ENCODE peak calls at places on chromosomes 11 and 22, in ten cellular contexts. X is mammary epithelial cell; G is CD8-positive, alpha-beta memory T cell; K is neural progenitor cell; C is GM23248; I is adrenal gland; V is right atrium auricular region; P is esophagus squamous epithelium; J is A549; Q is psoas muscle. R is an unnamed sample.

GRCh38 chr11:10329935-10330334 is 25.1 kb downstream of the ADM start:
- DNase-seq in K (no peak), X (peak; percentile 85), Q (no peak), P (no peak), I (no peak), J (no peak), V (no peak), G (no peak), C (peak; percentile 92), R (no peak)

GRCh38 chr22:50041361-50042065 is 16.6 kb downstream of the TTLL8 start:
- DNase-seq in I (no peak), P (no peak), X (no peak), K (no peak), J (no peak), C (no peak), G (no peak), Q (no peak), V (no peak), R (no peak)

GRCh38 chr11:20000393-20001134 is 159.7 kb downstream of the DBX1 start:
- DNase-seq in C (no peak), Q (no peak), K (peak; percentile 91), J (no peak), P (no peak), X (no peak), V (no peak), I (no peak), G (no peak), R (no peak)

GRCh38 chr11:73951797-73952196 is 971 bp downstream of the DNAJB13 start:
- DNase-seq in I (no peak), P (no peak), V (no peak), J (no peak), Q (no peak), C (no peak), G (no peak), X (no peak), K (no peak), R (no peak)

GRCh38 chr11:45110562-45110961 is 35.9 kb upstream of the PRDM11 start:
- DNase-seq in V (no peak), G (no peak), I (peak; percentile 52), P (no peak), J (peak; percentile 70), X (peak; percentile 49), Q (peak; percentile 45), K (peak; percentile 87), C (peak; percentile 75), R (peak; percentile 75)

GRCh38 chr22:40690370-40690769 is 11.1 kb downstream of the MCHR1 start:
- DNase-seq in Q (no peak), K (no peak), I (no peak), J (no peak), X (no peak), G (no peak), P (no peak), C (no peak), V (no peak), R (no peak)

GRCh38 chr22:32331236-32331917 is 26.3 kb upstream of the RFPL3 start:
- DNase-seq in Q (no peak), V (peak; percentile 18), J (no peak), C (no peak), I (no peak), K (no peak), X (no peak), G (no peak), P (no peak), R (no peak)

GRCh38 chr22:27809226-27809625 is 7.7 kb upstream of the MN1 start:
- DNase-seq in V (no peak), K (no peak), I (no peak), P (no peak), X (no peak), C (no peak), G (no peak), Q (no peak), J (no peak), R (no peak)

GRCh38 chr22:29716814-29717213 is 3.0 kb upstream of the CABP7 start:
- DNase-seq in X (peak; percentile 59), P (no peak), J (no peak), K (peak; percentile 93), C (peak; percentile 82), Q (peak; percentile 70), G (no peak), I (peak; percentile 76), V (no peak), R (peak; percentile 88)

GRCh38 chr11:122696662-122697061 is 41.1 kb downstream of the UBASH3B start:
- DNase-seq in I (no peak), K (no peak), X (no peak), Q (no peak), C (no peak), G (peak; percentile 34), V (no peak), P (no peak), J (no peak), R (no peak)

GRCh38 chr11:8099291-8099899 is 18.4 kb downstream of the TUB start:
- DNase-seq in Q (peak; percentile 85), X (peak; percentile 46), C (peak; percentile 76), J (peak; percentile 56), K (peak; percentile 75), G (peak; percentile 55), I (peak; percentile 72), P (no peak), V (peak; percentile 86), R (peak; percentile 68)

GRCh38 chr11:18313985-18314763 is 7.8 kb downstream of the HPS5 start:
- DNase-seq in Q (no peak), J (no peak), C (peak; percentile 42), I (peak; percentile 35), P (no peak), K (no peak), X (peak; percentile 54), V (no peak), G (no peak), R (no peak)

GRCh38 chr22:17903564-17904295 is 120.6 kb downstream of the MICAL3 start:
- DNase-seq in P (no peak), X (no peak), J (no peak), K (peak; percentile 92), V (no peak), I (no peak), Q (no peak), G (no peak), C (no peak), R (no peak)

GRCh38 chr11:61510178-61510979 is 1.8 kb downstream of the LRRC10B start:
- DNase-seq in I (no peak), P (no peak), Q (no peak), V (no peak), J (no peak), X (no peak), K (no peak), G (no peak), C (no peak), R (no peak)
- H3K27ac ChIP-seq in I (no peak overlapping the region), P (peak overlapping the region; percentile 39), Q (peak overlapping the region; percentile 23), V (peak overlapping the region; percentile 39), J (no peak overlapping the region), X (no peak overlapping the region), K (no peak overlapping the region), G (no peak overlapping the region), C (no peak overlapping the region), R (no peak overlapping the region)

DNA sequence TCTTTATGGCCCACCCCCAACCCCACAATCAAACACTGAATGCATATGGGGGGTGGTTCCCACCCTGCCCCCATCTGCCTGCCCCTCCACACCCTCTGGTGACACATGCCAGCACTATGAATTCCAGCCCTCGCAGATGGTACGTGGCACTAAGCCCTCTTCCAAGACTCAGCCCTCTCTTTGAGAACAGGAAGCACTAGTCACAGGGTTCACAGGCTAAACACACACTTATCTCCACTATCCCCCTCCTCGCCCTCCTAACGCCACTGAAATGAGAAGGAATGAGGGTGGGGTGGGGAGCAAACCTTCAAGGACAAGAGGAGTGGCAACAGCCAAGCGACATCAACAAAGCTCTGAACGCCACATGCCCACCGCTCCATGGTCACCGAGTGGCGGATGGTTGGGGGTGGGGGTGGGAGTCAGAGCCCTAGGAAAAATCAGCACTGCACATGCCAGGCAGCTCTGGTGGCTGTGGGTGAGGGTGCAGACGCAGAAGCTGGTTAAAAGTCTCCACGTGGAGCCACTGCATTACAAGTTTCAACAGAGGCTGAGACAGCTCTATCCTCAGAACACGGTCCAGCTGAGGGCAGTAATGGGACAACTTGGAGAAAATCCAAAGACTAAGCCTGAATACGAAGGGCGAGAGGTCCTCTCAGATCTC is 33.6 kb downstream of the TMEM184B start:
- DNase-seq in G (no peak), I (peak; percentile 75), C (peak; percentile 98), X (peak; percentile 52), K (no peak), J (peak; percentile 40), V (no peak), Q (peak; percentile 46), P (no peak), R (peak; percentile 77)
- H3K4me1 ChIP-seq in G (no peaks in the 10 kb centered on the region), I (peaks cover 22% of the 10 kb centered on the region), C (peaks cover 46% of the 10 kb centered on the region), X (peaks cover 47% of the 10 kb centered on the region), K (peaks cover 28% of the 10 kb centered on the region), J (peaks cover 49% of the 10 kb centered on the region), V (peaks cover 67% of the 10 kb centered on the region), Q (peaks cover 57% of the 10 kb centered on the region), P (peaks cover 35% of the 10 kb centered on the region), R (peaks cover 21% of the 10 kb centered on the region)

DNA sequence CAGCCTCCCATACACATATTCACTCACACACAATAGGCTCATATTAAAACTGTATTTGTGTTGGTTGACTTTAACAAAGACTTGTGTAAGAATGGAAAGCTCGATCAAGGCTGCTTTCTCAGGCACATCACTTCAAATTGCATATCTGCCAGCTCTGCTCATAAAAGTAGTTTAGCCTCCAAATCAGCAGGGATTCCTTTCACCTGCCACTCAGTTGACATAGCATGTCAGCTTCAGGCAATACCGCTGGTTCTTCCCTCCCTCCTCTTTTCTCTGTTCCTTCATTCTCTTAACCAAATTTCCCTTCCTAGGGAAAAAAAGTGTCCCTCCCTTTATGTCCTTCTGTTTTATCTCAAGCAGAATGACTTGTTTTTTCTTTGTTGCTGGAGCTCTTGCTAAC is 450.4 kb upstream of the LARGE1 start:
- DNase-seq in G (no peak), C (no peak), P (no peak), K (no peak), J (no peak), Q (no peak), V (no peak), X (no peak), I (no peak), R (no peak)
- H3K27ac ChIP-seq in G (no peak overlapping the region), C (no peak overlapping the region), P (no peak overlapping the region), K (no peak overlapping the region), J (no peak overlapping the region), Q (no peak overlapping the region), V (no peak overlapping the region), X (no peak overlapping the region), I (no peak overlapping the region), R (no peak overlapping the region)

GRCh38 chr11:58573451-58574104 is 2.1 kb downstream of the LPXN start:
- DNase-seq in C (peak; percentile 95), Q (peak; percentile 67), J (peak; percentile 24), I (peak; percentile 83), K (no peak), X (peak; percentile 91), G (peak; percentile 41), P (no peak), V (peak; percentile 76), R (peak; percentile 88)

GRCh38 chr11:58576792-58577440 is 1.3 kb upstream of the LPXN start:
- DNase-seq in G (no peak), C (peak; percentile 73), I (no peak), J (no peak), Q (no peak), V (no peak), X (peak; percentile 35), K (no peak), P (no peak), R (peak; percentile 54)

GRCh38 chr11:58574851-58575250 is 805 bp downstream of the LPXN start:
- DNase-seq in C (peak; percentile 88), P (no peak), X (peak; percentile 52), G (no peak), J (no peak), I (no peak), K (no peak), Q (no peak), V (no peak), R (peak; percentile 34)

GRCh38 chr11:58577441-58578135 is 1.3 kb upstream of the ZFP91 start:
- DNase-seq in Q (peak; percentile 74), P (peak; percentile 75), G (peak; percentile 80), V (peak; percentile 72), K (peak; percentile 61), J (no peak), X (peak; percentile 86), I (peak; percentile 58), C (peak; percentile 95), R (peak; percentile 58)

GRCh38 chr11:58575377-58576020 is at the start of gene LPXN:
- DNase-seq in I (peak; percentile 15), Q (no peak), G (peak; percentile 42), K (no peak), C (peak; percentile 95), V (no peak), J (no peak), P (no peak), X (peak; percentile 79), R (peak; percentile 16)
- H3K4me1 ChIP-seq in I (peaks cover 10% of the 10 kb centered on the region), Q (peaks cover 48% of the 10 kb centered on the region), G (peaks cover 49% of the 10 kb centered on the region), K (peaks cover 13% of the 10 kb centered on the region), C (peaks cover 39% of the 10 kb centered on the region), V (peaks cover 39% of the 10 kb centered on the region), J (peaks cover 44% of the 10 kb centered on the region), P (peaks cover 16% of the 10 kb centered on the region), X (peaks cover 44% of the 10 kb centered on the region), R (peaks cover 17% of the 10 kb centered on the region)

R was measured in cardiac muscle cell.